ENCODE peak calls at places on chromosomes 13 and 19, in six cellular contexts. Q is H9, V is mesenchymal stem cell, I is H1, P is trophoblast cell, S is IMR-90. Z is an unnamed sample.
A peak's percentile ranks its signal among the peaks of the same experiment; 100 is the strongest.

GRCh38 chr13:31424130-31424729 is 224.5 kb downstream of the B3GLCT start:
- DNase-seq in Q (peak; percentile 88), V (peak; percentile 79), I (peak; percentile 75), P (peak; percentile 62), S (peak; percentile 73), Z (peak; percentile 68)

GRCh38 chr13:111046590-111047141 is 68.4 kb upstream of the ARHGEF7 start:
- DNase-seq in Q (no peak), V (peak; percentile 46), I (no peak), P (peak; percentile 16), S (peak; percentile 58), Z (no peak)

GRCh38 chr19:34459614-34460013 is 21.9 kb upstream of the WTIP start:
- DNase-seq in Q (no peak), V (no peak), I (no peak), P (no peak), S (no peak), Z (no peak)

GRCh38 chr19:17125728-17126677 is 50.4 kb downstream of the MYO9B start:
- DNase-seq in Q (no peak), V (peak; percentile 33), I (no peak), P (peak; percentile 69), S (peak; percentile 25), Z (no peak)

GRCh38 chr19:4066682-4067395 is at the start of gene ZBTB7A:
- DNase-seq in Q (peak; percentile 61), V (peak; percentile 79), I (no peak), P (peak; percentile 59), S (peak; percentile 61), Z (no peak)

GRCh38 chr19:46390866-46391265 is 22.5 kb downstream of the CCDC8 start:
- DNase-seq in Q (no peak), V (no peak), I (no peak), P (no peak), S (no peak), Z (no peak)

GRCh38 chr19:41860419-41861097 is 503 bp downstream of the RPS19 start:
- DNase-seq in Q (no peak), V (peak; percentile 5), I (no peak), P (no peak), S (no peak), Z (no peak)

GRCh38 chr13:44146162-44146561 is 227.5 kb upstream of the SERP2 start:
- DNase-seq in Q (no peak), V (no peak), I (no peak), P (no peak), S (no peak), Z (no peak)

GRCh38 chr13:50393641-50394040 is 378.4 kb downstream of the KCNRG start:
- DNase-seq in Q (peak; percentile 54), V (no peak), I (no peak), P (no peak), S (peak; percentile 30), Z (peak; percentile 30)

GRCh38 chr19:10259162-10259905 is 7.3 kb downstream of the MRPL4 start:
- DNase-seq in Q (peak; percentile 93), V (peak; percentile 87), I (peak; percentile 91), P (peak; percentile 84), S (peak; percentile 85), Z (peak; percentile 89)

GRCh38 chr19:33193864-33194362 is at the start of gene LRP3:
- DNase-seq in Q (no peak), V (peak; percentile 34), I (no peak), P (no peak), S (peak; percentile 11), Z (no peak)

GRCh38 chr19:17743874-17744273 is 7.4 kb upstream of the FCHO1 start:
- DNase-seq in Q (no peak), V (peak; percentile 88), I (no peak), P (no peak), S (peak; percentile 63), Z (no peak)

GRCh38 chr19:44948237-44948636 is 2.4 kb downstream of the APOC2 start:
- DNase-seq in Q (no peak), V (no peak), I (no peak), P (no peak), S (no peak), Z (no peak)

GRCh38 chr13:45933203-45934014 is 81.9 kb upstream of the SIAH3 start:
- DNase-seq in Q (no peak), V (no peak), I (no peak), P (no peak), S (no peak), Z (no peak)

GRCh38 chr19:40740747-40741146 is 9.5 kb downstream of the ACTMAP start:
- DNase-seq in Q (no peak), V (no peak), I (no peak), P (no peak), S (no peak), Z (no peak)

GRCh38 chr19:5434970-5435641 is 20.1 kb upstream of the ZNRF4 start:
- DNase-seq in Q (no peak), V (peak; percentile 77), I (no peak), P (no peak), S (peak; percentile 94), Z (no peak)

GRCh38 chr13:38008636-38009035 is 139.1 kb upstream of the TRPC4 start:
- DNase-seq in Q (no peak), V (peak; percentile 6), I (no peak), P (no peak), S (no peak), Z (no peak)

GRCh38 chr19:1862424-1863307 is 713 bp downstream of the KLF16 start:
- DNase-seq in Q (no peak), V (no peak), I (peak; percentile 73), P (no peak), S (no peak), Z (no peak)

GRCh38 chr19:49442354-49442753 is 1.0 kb upstream of the SLC17A7 start:
- DNase-seq in Q (no peak), V (no peak), I (no peak), P (no peak), S (no peak), Z (no peak)

GRCh38 chr19:7734220-7735203 is 2.6 kb upstream of the CLEC4G start:
- DNase-seq in Q (no peak), V (peak; percentile 27), I (no peak), P (no peak), S (no peak), Z (no peak)

GRCh38 chr13:112510002-112510780 is 77.8 kb downstream of the TUBGCP3 start:
- DNase-seq in Q (peak; percentile 80), V (peak; percentile 78), I (peak; percentile 54), P (peak; percentile 9), S (peak; percentile 71), Z (peak; percentile 62)

GRCh38 chr13:26867451-26868067 is 107.0 kb upstream of the GPR12 start:
- DNase-seq in Q (no peak), V (peak; percentile 32), I (peak; percentile 62), P (no peak), S (peak; percentile 14), Z (peak; percentile 40)

GRCh38 chr19:50652722-50653121 is 3.5 kb downstream of the C19orf81 start:
- DNase-seq in Q (no peak), V (no peak), I (no peak), P (no peak), S (no peak), Z (no peak)

GRCh38 chr19:54254195-54254906 is 2.7 kb downstream of the LILRB5 start:
- DNase-seq in Q (peak; percentile 30), V (no peak), I (peak; percentile 48), P (no peak), S (no peak), Z (no peak)

GRCh38 chr13:102582256-102582655 is 14.5 kb upstream of the TPP2 start:
- DNase-seq in Q (no peak), V (no peak), I (no peak), P (no peak), S (no peak), Z (no peak)

GRCh38 chr13:58921129-58921528 is 1242.6 kb downstream of the DIAPH3 start:
- DNase-seq in Q (no peak), V (no peak), I (no peak), P (no peak), S (no peak), Z (no peak)

DNA sequence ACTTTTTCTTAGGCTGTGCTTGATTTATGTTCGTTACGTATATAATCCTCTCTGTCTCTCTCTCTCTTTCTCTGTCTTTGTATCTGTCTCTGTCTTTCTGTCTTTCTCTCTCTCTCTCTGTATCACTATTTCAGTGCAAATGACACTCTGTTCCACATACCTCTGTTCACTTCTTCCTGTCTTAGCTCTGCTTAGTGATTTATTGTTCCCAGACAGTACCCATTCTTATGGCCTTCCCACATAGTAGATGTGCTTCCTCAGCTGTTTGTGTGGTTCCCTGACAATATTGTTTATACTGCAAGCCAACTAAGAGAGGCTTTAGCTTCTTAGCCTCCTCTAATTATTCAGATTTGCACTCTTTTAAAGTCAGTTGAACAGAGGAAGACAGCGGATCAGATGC is 1244.2 kb downstream of the DIAPH3 start:
- DNase-seq in Q (no peak), V (peak; percentile 76), I (no peak), P (no peak), S (no peak), Z (no peak)
- H4K91ac ChIP-seq in Q (no peak overlapping the region), V (no peak overlapping the region), I (no peak overlapping the region), P (no peak overlapping the region), S (no peak overlapping the region), Z (no peak overlapping the region)

DNA sequence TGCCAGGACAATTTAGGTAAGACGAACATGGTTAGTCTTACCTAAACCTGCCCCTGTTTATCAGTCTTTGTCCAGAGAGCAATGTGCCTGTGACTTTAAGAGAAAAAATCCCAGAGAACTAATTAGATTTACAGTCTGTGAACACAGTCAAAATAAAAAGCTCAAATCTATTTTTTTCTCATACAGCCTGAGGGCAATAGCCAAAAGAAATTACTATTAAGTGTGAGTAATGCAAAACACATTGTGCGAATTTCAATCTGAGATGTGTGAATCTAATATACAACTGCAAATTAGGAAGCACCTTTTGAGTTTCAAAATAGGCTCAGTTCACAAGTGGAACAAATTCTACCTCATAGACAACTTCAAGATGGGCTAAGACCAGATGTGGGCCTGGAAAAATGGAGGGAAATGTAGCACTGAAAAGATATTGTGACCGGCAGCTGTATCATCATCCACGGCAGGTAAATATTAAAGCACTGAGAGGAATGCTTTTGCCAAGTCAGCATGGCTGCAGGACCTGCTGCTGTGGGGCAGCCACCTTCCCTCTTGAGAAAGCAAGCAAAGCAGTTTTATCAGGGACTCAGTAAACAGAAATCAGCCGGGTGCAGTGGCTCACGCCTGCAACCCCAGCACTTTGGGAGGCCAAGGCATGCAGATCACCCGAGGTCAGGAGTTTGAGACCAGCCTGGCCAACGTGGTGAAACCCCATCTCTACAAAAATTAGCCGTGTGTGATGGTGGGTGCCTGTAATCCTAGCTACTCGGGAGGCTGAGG is 114.8 kb downstream of the KATNAL1 start:
- DNase-seq in Q (no peak), V (no peak), I (no peak), P (no peak), S (no peak), Z (no peak)
- H3K4ac ChIP-seq in Q (no peak overlapping the region), V (no peak overlapping the region), I (no peak overlapping the region), P (no peak overlapping the region), S (no peak overlapping the region), Z (no peak overlapping the region)

GRCh38 chr19:38880882-38881609 is 3.0 kb upstream of the RINL start:
- DNase-seq in Q (no peak), V (no peak), I (no peak), P (no peak), S (no peak), Z (no peak)
- H4K91ac ChIP-seq in Q (no peak overlapping the region), V (no peak overlapping the region), I (no peak overlapping the region), P (no peak overlapping the region), S (no peak overlapping the region), Z (no peak overlapping the region)

GRCh38 chr13:33487575-33488243 is 202.2 kb upstream of the STARD13 start:
- DNase-seq in Q (peak; percentile 27), V (peak; percentile 56), I (no peak), P (no peak), S (peak; percentile 65), Z (no peak)
- H3K4ac ChIP-seq in Q (no peak overlapping the region), V (no peak overlapping the region), I (no peak overlapping the region), P (no peak overlapping the region), S (peak overlapping the region; percentile 72), Z (no peak overlapping the region)